ENCODE peak calls at places on chromosome 3, in eight cellular contexts. O, U, B, H, L, Q, Y and T are unnamed samples.

GRCh38 chr3:150129181-150129580 is 158.5 kb upstream of the PFN2 start:
- DNase-seq in O (no peak), U (no peak), B (no peak), H (no peak), L (no peak), Q (no peak), Y (peak), T (no peak)

GRCh38 chr3:51392301-51393095 is 1.4 kb downstream of the RBM15B start:
- DNase-seq in O (no peak), U (no peak), B (peak), H (no peak), L (no peak), Q (no peak), Y (no peak), T (no peak)

GRCh38 chr3:23590874-23591273 is 214.9 kb upstream of the UBE2E1 start:
- DNase-seq in O (no peak), U (peak), B (peak), H (no peak), L (no peak), Q (no peak), Y (no peak), T (peak)

GRCh38 chr3:159664011-159664410 is 324.6 kb upstream of the IL12A start:
- DNase-seq in O (no peak), U (no peak), B (no peak), H (no peak), L (peak), Q (no peak), Y (no peak), T (no peak)

GRCh38 chr3:129289201-129289921 is 10.7 kb downstream of the HMCES start:
- DNase-seq in O (no peak), U (no peak), B (no peak), H (no peak), L (no peak), Q (peak), Y (peak), T (no peak)

GRCh38 chr3:133472889-133473288 is 73.0 kb downstream of the BFSP2 start:
- DNase-seq in O (no peak), U (no peak), B (no peak), H (no peak), L (no peak), Q (no peak), Y (no peak), T (no peak)

GRCh38 chr3:45426161-45426560 is 37.8 kb downstream of the LARS2 start:
- DNase-seq in O (no peak), U (peak), B (no peak), H (no peak), L (no peak), Q (no peak), Y (no peak), T (no peak)

GRCh38 chr3:8319935-8320634 is 181.5 kb upstream of the LMCD1 start:
- DNase-seq in O (no peak), U (no peak), B (no peak), H (no peak), L (peak), Q (peak), Y (peak), T (no peak)

GRCh38 chr3:13477946-13478345 is 2.2 kb upstream of the HDAC11 start:
- DNase-seq in O (no peak), U (peak), B (no peak), H (no peak), L (no peak), Q (no peak), Y (no peak), T (no peak)

GRCh38 chr3:122258757-122259371 is 66.2 kb upstream of the CSTA start:
- DNase-seq in O (peak), U (peak), B (peak), H (no peak), L (peak), Q (peak), Y (peak), T (peak)

GRCh38 chr3:150414273-150414672 is 6.2 kb downstream of the TSC22D2 start:
- DNase-seq in O (peak), U (peak), B (no peak), H (no peak), L (peak), Q (peak), Y (peak), T (no peak)

GRCh38 chr3:99394831-99395733 is 243.3 kb upstream of the COL8A1 start:
- DNase-seq in O (peak), U (no peak), B (no peak), H (no peak), L (peak), Q (peak), Y (peak), T (no peak)

GRCh38 chr3:98779936-98780335 is 16.8 kb downstream of the ST3GAL6 start:
- DNase-seq in O (no peak), U (no peak), B (no peak), H (no peak), L (no peak), Q (peak), Y (no peak), T (no peak)

GRCh38 chr3:50015918-50016317 is 72.8 kb upstream of the RBM5 start:
- DNase-seq in O (no peak), U (no peak), B (no peak), H (no peak), L (no peak), Q (no peak), Y (no peak), T (no peak)

GRCh38 chr3:115864912-115865311 is 241.6 kb downstream of the GAP43 start:
- DNase-seq in O (no peak), U (no peak), B (no peak), H (no peak), L (no peak), Q (no peak), Y (peak), T (no peak)

GRCh38 chr3:135007622-135008021 is 212.6 kb downstream of the EPHB1 start:
- DNase-seq in O (no peak), U (no peak), B (no peak), H (no peak), L (no peak), Q (no peak), Y (no peak), T (no peak)

GRCh38 chr3:148077318-148077923 is 620.3 kb upstream of the AGTR1 start:
- DNase-seq in O (no peak), U (peak), B (peak), H (no peak), L (peak), Q (no peak), Y (peak), T (no peak)

GRCh38 chr3:10373686-10374261 is 52.9 kb upstream of the SEC13 start:
- DNase-seq in O (no peak), U (no peak), B (no peak), H (no peak), L (peak), Q (peak), Y (peak), T (no peak)

GRCh38 chr3:168961271-168961670 is 702.2 kb downstream of the MECOM start:
- DNase-seq in O (no peak), U (no peak), B (no peak), H (no peak), L (no peak), Q (no peak), Y (no peak), T (no peak)

GRCh38 chr3:64908292-64908691 is 220.5 kb upstream of the ADAMTS9 start:
- DNase-seq in O (peak), U (no peak), B (no peak), H (no peak), L (no peak), Q (peak), Y (no peak), T (no peak)

GRCh38 chr3:45244356-45244755 is 18.3 kb upstream of the TMEM158 start:
- DNase-seq in O (no peak), U (no peak), B (no peak), H (no peak), L (no peak), Q (no peak), Y (no peak), T (no peak)

GRCh38 chr3:161851941-161852566 is 355.4 kb downstream of the OTOL1 start:
- DNase-seq in O (peak), U (peak), B (peak), H (no peak), L (peak), Q (peak), Y (peak), T (peak)

GRCh38 chr3:25592510-25592968 is 72.2 kb downstream of the TOP2B start:
- DNase-seq in O (peak), U (peak), B (no peak), H (no peak), L (peak), Q (peak), Y (peak), T (no peak)

GRCh38 chr3:195033531-195034091 is 237.3 kb downstream of the XXYLT1 start:
- DNase-seq in O (peak), U (no peak), B (no peak), H (no peak), L (peak), Q (no peak), Y (no peak), T (no peak)

GRCh38 chr3:12436514-12437222 is 47.6 kb upstream of the TSEN2 start:
- DNase-seq in O (no peak), U (no peak), B (no peak), H (no peak), L (peak), Q (peak), Y (peak), T (no peak)

GRCh38 chr3:152524198-152525140 is 255.7 kb downstream of the MBNL1 start:
- DNase-seq in O (peak), U (peak), B (peak), H (no peak), L (peak), Q (peak), Y (peak), T (no peak)

GRCh38 chr3:60841355-60841754 is 409.9 kb downstream of the FHIT start:
- DNase-seq in O (no peak), U (no peak), B (no peak), H (no peak), L (peak), Q (peak), Y (peak), T (no peak)

GRCh38 chr3:58010562-58010961 is 2.3 kb downstream of the FLNB start:
- DNase-seq in O (no peak), U (no peak), B (no peak), H (no peak), L (no peak), Q (no peak), Y (no peak), T (no peak)

GRCh38 chr3:64276131-64276530 is 50.9 kb upstream of the PRICKLE2 start:
- DNase-seq in O (no peak), U (no peak), B (no peak), H (no peak), L (no peak), Q (no peak), Y (no peak), T (no peak)

GRCh38 chr3:171358891-171359218 is 101.3 kb downstream of the TNIK start:
- DNase-seq in O (no peak), U (no peak), B (no peak), H (no peak), L (no peak), Q (no peak), Y (no peak), T (no peak)

GRCh38 chr3:15585111-15585844 is 16.1 kb downstream of the HACL1 start:
- DNase-seq in O (no peak), U (no peak), B (no peak), H (no peak), L (no peak), Q (peak), Y (peak), T (no peak)

GRCh38 chr3:9396632-9397330 is 634 bp upstream of the SETD5 start:
- DNase-seq in O (peak), U (peak), B (peak), H (peak), L (peak), Q (peak), Y (peak), T (peak)

GRCh38 chr3:43866529-43867353 is 176.0 kb downstream of the ABHD5 start:
- DNase-seq in O (peak), U (no peak), B (no peak), H (no peak), L (peak), Q (peak), Y (peak), T (no peak)

GRCh38 chr3:186640473-186640818 is 247 bp downstream of the FETUB start:
- DNase-seq in O (peak), U (no peak), B (no peak), H (peak), L (peak), Q (peak), Y (no peak), T (no peak)

GRCh38 chr3:193865879-193866480 is 270.0 kb upstream of the HES1 start:
- DNase-seq in O (no peak), U (no peak), B (no peak), H (no peak), L (no peak), Q (no peak), Y (no peak), T (no peak)

GRCh38 chr3:36408146-36408545 is 27.8 kb downstream of the STAC start:
- DNase-seq in O (no peak), U (no peak), B (no peak), H (no peak), L (no peak), Q (no peak), Y (no peak), T (no peak)
- TF ChIP-seq CTCF in O (no peak), U (peak), B (peak), H (peak), L (peak), Q (peak), Y (peak), T (no peak)

GRCh38 chr3:178436773-178437172 is 99.5 kb upstream of the KCNMB2 start:
- DNase-seq in O (no peak), U (peak), B (peak), H (no peak), L (peak), Q (peak), Y (peak), T (peak)

GRCh38 chr3:178435575-178435974 is 100.7 kb upstream of the KCNMB2 start:
- DNase-seq in O (no peak), U (no peak), B (no peak), H (no peak), L (no peak), Q (no peak), Y (no peak), T (no peak)

GRCh38 chr3:178439504-178439903 is 96.7 kb upstream of the KCNMB2 start:
- DNase-seq in O (peak), U (peak), B (peak), H (no peak), L (peak), Q (peak), Y (peak), T (peak)

DNA sequence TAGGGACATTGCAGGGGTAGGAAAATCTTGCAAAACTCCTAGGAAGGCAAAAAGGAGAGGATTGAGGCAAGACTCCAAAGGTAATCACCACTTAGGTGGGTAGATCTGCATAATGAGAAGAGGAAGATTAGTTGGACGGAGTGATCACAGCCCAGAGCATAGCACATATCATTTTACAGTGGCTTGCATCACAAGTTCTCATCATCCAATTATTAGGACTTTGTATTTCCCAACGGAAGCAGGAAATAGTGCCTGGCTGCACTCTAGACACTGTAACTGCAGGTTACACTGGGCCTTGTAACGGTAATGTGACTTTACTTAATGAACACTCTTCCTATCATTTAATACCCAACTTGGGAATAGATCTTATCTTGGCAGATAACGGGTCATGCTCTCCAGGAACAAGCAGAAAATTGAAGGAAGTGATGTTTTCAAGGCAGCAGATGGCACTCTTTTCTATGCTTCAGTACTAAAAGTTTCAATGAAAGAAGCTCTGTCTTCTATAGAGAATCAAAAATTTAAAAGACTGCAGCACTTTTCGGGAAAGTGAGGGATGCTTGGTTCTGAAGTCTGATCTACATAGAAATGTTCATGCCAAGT is 101.9 kb upstream of the KCNMB2 start:
- DNase-seq in O (no peak), U (no peak), B (peak), H (no peak), L (peak), Q (no peak), Y (peak), T (no peak)
- TF ChIP-seq CTCF in O (no peak), U (no peak), B (peak), H (peak), L (peak), Q (peak), Y (peak), T (peak)

GRCh38 chr3:189646902-189647542 is 15.8 kb downstream of the TP63 start:
- DNase-seq in O (no peak), U (no peak), B (no peak), H (no peak), L (no peak), Q (no peak), Y (no peak), T (no peak)

GRCh38 chr3:189655617-189656016 is 24.4 kb downstream of the TP63 start:
- DNase-seq in O (no peak), U (no peak), B (peak), H (no peak), L (no peak), Q (no peak), Y (no peak), T (peak)

DNA sequence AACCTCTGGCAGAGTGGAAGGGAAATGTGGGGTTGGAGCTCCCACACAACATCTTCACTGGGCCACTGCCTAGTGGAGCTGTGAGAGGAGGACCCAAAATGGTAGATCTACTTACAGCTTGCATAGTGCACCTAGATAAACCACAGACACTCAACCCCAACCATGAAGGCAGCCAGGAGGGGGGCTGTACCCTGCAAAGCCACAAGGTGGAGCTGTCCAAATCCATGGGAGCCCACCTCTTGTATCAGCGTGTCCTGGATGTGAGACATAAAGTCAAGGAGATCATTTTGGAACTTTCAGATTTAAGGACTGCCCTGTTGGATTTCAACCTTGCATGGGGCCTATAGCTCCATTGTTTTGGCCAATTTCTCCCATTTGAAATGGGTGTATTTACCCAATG is 20.9 kb downstream of the TP63 start:
- DNase-seq in O (no peak), U (peak), B (peak), H (no peak), L (peak), Q (peak), Y (peak), T (no peak)
- TF ChIP-seq CTCF in O (peak), U (peak), B (peak), H (no peak), L (peak), Q (peak), Y (peak), T (no peak)

GRCh38 chr3:136950583-136950982 is 7.2 kb upstream of the IL20RB start:
- DNase-seq in O (no peak), U (no peak), B (no peak), H (no peak), L (no peak), Q (no peak), Y (no peak), T (no peak)

GRCh38 chr3:136949146-136949545 is 8.6 kb upstream of the IL20RB start:
- DNase-seq in O (no peak), U (no peak), B (no peak), H (no peak), L (no peak), Q (no peak), Y (no peak), T (no peak)

GRCh38 chr3:136947477-136947876 is 10.3 kb upstream of the IL20RB start:
- DNase-seq in O (no peak), U (no peak), B (no peak), H (no peak), L (no peak), Q (no peak), Y (no peak), T (no peak)

GRCh38 chr3:136952292-136952691 is 5.5 kb upstream of the IL20RB start:
- DNase-seq in O (no peak), U (no peak), B (no peak), H (no peak), L (no peak), Q (no peak), Y (peak), T (no peak)

DNA sequence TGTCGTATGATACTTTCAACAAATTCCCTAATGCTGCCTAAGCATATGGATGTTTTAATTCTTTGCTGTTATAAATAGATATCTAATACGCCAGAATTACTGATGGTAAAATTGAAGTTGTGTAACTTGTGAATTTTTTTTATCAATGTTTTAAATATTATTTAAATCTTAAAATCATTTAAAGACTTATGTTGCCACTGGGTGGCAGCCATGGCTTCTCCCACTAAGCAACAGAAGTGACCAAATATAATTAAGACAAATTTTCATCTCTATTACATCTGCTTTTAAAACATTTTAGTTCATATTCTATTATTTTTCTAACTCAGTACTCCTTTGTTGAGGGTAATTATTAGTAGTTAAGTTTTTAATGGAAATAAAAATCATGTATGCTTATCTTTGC is 8.1 kb upstream of the IL20RB start:
- DNase-seq in O (no peak), U (no peak), B (no peak), H (no peak), L (no peak), Q (no peak), Y (peak), T (no peak)
- TF ChIP-seq CTCF in O (peak), U (no peak), B (no peak), H (peak), L (peak), Q (peak), Y (peak), T (no peak)